ENCODE peak calls at places on chromosomes 2 and 18, in six cellular contexts. P is sigmoid colon, J is tibial artery, G is breast epithelium, O is neuronal stem cell, T is dorsolateral prefrontal cortex. N is an unnamed sample.

GRCh38 chr2:73104933-73105332 is 7.8 kb downstream of the RAB11FIP5 start:
- DNase-seq in T (no peak), G (no peak), O (no peak), P (no peak), J (peak), N (no peak)

GRCh38 chr2:219060821-219061791 is at the start of gene IHH:
- DNase-seq in G (no peak), J (no peak), T (no peak), O (no peak), P (no peak), N (no peak)

GRCh38 chr2:207082619-207083018 is 83.1 kb downstream of the KLF7 start:
- DNase-seq in T (no peak), O (no peak), G (no peak), P (no peak), J (no peak), N (no peak)

GRCh38 chr2:129929321-129930290 is 49.9 kb upstream of the RAB6C start:
- DNase-seq in O (no peak), J (no peak), G (no peak), P (no peak), T (peak), N (peak)

GRCh38 chr18:70139138-70139537 is 66.3 kb downstream of the RTTN start:
- DNase-seq in P (no peak), G (no peak), O (no peak), J (no peak), T (no peak), N (no peak)

GRCh38 chr18:56726906-56727305 is 75.7 kb downstream of the WDR7 start:
- DNase-seq in P (no peak), O (no peak), J (no peak), T (no peak), G (no peak), N (no peak)

GRCh38 chr2:175525975-175526374 is 344.5 kb upstream of the ATP5MC3 start:
- DNase-seq in P (no peak), G (no peak), T (no peak), J (no peak), O (no peak), N (no peak)

GRCh38 chr2:207139551-207139950 is 26.2 kb downstream of the KLF7 start:
- DNase-seq in T (no peak), G (no peak), J (no peak), O (no peak), P (no peak), N (no peak)

GRCh38 chr2:145413261-145413660 is 893.3 kb upstream of the ZEB2 start:
- DNase-seq in O (no peak), P (no peak), G (no peak), T (no peak), J (no peak), N (no peak)

GRCh38 chr2:73982140-73982617 is 2.5 kb upstream of the TET3 start:
- DNase-seq in O (no peak), J (peak), P (no peak), T (peak), G (no peak), N (no peak)

GRCh38 chr2:69948963-69949645 is 12.3 kb downstream of the ASPRV1 start:
- DNase-seq in J (no peak), T (no peak), O (no peak), P (no peak), G (no peak), N (no peak)

GRCh38 chr2:46329803-46330775 is 32.9 kb downstream of the EPAS1 start:
- DNase-seq in P (no peak), O (no peak), G (no peak), T (no peak), J (no peak), N (no peak)

GRCh38 chr2:151388011-151388410 is 21.7 kb upstream of the RIF1 start:
- DNase-seq in P (no peak), J (no peak), T (no peak), O (no peak), G (no peak), N (no peak)

GRCh38 chr18:23043803-23044376 is 91.4 kb upstream of the CABLES1 start:
- DNase-seq in T (no peak), J (no peak), O (no peak), P (no peak), G (no peak), N (no peak)

GRCh38 chr18:32422185-32422584 is 48.5 kb downstream of the GAREM1 start:
- DNase-seq in T (no peak), O (no peak), G (no peak), P (peak), J (no peak), N (no peak)

GRCh38 chr2:184041077-184041476 is 557.3 kb upstream of the ZNF804A start:
- DNase-seq in J (no peak), T (no peak), G (no peak), P (no peak), O (no peak), N (no peak)

GRCh38 chr18:43077510-43078290 is 37.8 kb downstream of the RIT2 start:
- DNase-seq in J (no peak), G (no peak), T (no peak), O (no peak), P (no peak), N (peak)

GRCh38 chr2:24621779-24622538 is 130.9 kb downstream of the NCOA1 start:
- DNase-seq in J (no peak), O (no peak), T (no peak), P (no peak), G (no peak), N (no peak)

GRCh38 chr2:231684314-231685223 is 23.8 kb upstream of the PTMA start:
- DNase-seq in O (no peak), J (no peak), G (no peak), P (peak), T (peak), N (peak)

GRCh38 chr2:231682546-231683291 is 25.6 kb upstream of the PTMA start:
- DNase-seq in O (no peak), J (no peak), T (no peak), P (no peak), G (no peak), N (no peak)

GRCh38 chr2:231683292-231683898 is 24.9 kb upstream of the PTMA start:
- DNase-seq in P (peak), O (no peak), G (no peak), J (no peak), T (no peak), N (peak)

GRCh38 chr2:231685349-231686191 is 22.8 kb upstream of the PTMA start:
- DNase-seq in J (no peak), T (peak), G (no peak), P (no peak), O (no peak), N (peak)

DNA sequence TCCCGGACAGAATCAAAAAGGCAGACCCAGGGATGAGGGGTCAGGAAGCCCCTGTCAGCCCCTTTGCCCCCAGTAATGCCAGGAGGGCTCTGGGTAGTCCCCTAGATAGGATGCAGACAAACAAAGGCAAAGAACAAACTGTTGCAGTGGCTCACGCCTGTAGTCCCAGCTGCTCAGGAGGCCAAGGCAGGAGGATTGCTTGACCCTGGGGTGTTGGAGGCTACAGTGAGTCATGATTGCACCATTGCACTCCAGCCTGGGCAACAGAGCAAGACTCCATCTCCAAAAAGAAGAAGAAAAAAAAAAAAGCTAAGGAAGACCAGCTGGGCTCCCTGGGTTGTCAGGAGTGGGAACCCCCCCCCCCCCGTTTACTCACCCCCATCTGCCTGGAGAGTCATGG is 24.4 kb upstream of the PTMA start:
- DNase-seq in G (no peak), T (no peak), J (no peak), O (no peak), P (no peak), N (no peak)
- H3K27ac ChIP-seq in G (no peak), T (peak), J (no peak), O (no peak), P (no peak), N (peak)

GRCh38 chr18:62369129-62369644 is 44.1 kb downstream of the TNFRSF11A start:
- DNase-seq in J (no peak), T (no peak), P (no peak), G (no peak), O (no peak), N (no peak)

GRCh38 chr18:62366992-62367391 is 41.9 kb downstream of the TNFRSF11A start:
- DNase-seq in J (no peak), O (no peak), T (no peak), P (no peak), G (no peak), N (no peak)

GRCh38 chr18:62365420-62365819 is 40.3 kb downstream of the TNFRSF11A start:
- DNase-seq in J (no peak), G (no peak), P (no peak), T (no peak), O (no peak), N (no peak)

GRCh38 chr18:62370386-62370785 is 45.3 kb downstream of the TNFRSF11A start:
- DNase-seq in T (no peak), G (no peak), O (no peak), P (no peak), J (no peak), N (no peak)

DNA sequence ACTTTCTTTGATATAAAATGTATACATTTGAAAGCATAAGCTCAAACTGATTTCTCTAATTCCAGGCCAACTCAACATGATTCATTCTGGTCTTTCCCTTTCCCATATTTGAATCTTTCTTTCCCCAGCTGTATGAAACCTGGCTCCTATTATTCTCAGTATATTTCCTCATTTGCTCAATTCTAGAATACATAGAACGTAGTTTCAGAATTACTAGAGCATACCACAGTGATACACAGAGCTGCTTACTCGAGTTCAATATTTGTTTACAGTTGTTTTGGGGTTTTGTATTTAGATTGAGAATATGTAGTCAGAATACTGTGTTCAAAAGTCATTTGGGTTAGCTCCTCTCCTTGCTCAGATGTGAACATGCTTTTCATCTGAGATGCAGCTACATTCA is 43.0 kb downstream of the TNFRSF11A start:
- DNase-seq in J (no peak), G (no peak), P (no peak), O (no peak), T (no peak), N (no peak)
- H3K27ac ChIP-seq in J (no peak), G (no peak), P (no peak), O (no peak), T (no peak), N (no peak)

DNA sequence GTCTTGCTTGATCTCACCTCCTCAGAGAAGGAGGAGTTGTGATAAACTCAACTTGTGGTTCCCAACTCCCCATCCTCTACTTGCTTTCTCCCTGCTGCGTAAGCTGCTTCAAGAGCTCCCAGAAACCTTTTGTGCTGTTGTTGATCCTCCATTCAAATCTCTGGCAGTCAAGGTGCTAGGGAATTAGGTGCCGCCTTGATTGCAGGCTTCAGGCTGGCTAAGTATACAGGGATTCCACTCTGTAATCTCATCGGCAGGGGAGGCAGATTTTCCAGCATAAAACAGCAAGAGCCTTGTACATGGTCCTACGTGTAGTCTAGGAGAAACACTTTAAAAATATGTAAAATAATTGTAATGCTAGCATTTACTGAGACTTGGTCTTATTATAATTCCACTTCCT is 116.2 kb upstream of the DDX18 start:
- DNase-seq in T (no peak), J (no peak), P (no peak), G (no peak), O (no peak), N (no peak)
- H3K27ac ChIP-seq in T (no peak), J (no peak), P (no peak), G (no peak), O (no peak), N (no peak)

GRCh38 chr2:9560628-9561027 is 5.0 kb upstream of the ADAM17 start:
- DNase-seq in J (no peak), O (no peak), T (no peak), G (no peak), P (no peak), N (no peak)

GRCh38 chr2:9554841-9555337 is 741 bp downstream of the ADAM17 start:
- DNase-seq in J (no peak), P (no peak), T (no peak), G (no peak), O (no peak), N (peak)

GRCh38 chr2:9555338-9556120 is at the start of gene ADAM17:
- DNase-seq in J (peak), P (peak), T (peak), O (peak), G (peak), N (peak)

GRCh38 chr2:9556121-9556869 is 665 bp upstream of the ADAM17 start:
- DNase-seq in T (no peak), G (no peak), J (no peak), P (no peak), O (no peak), N (no peak)

DNA sequence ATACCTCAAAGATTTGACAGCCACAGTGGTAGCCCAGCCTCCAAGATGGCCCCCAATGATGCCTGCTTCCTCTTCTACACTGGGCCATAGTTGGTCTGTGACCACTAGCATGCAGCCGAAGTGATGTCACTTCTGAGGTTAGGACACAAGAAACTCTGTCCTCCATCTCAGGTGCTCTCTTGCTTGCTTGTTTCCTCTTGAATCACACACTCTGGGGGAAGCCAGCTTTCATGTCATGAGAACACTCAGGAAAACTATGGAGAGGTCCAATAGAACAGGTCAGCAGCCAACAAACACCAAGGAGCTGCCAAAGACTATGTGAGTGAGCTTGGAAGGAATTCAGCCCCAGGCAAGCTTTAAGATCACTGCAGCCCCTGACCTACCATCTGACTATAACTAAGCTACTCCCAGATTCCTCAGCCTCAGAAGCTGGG is 3.3 kb upstream of the ADAM17 start:
- DNase-seq in G (no peak), T (no peak), O (no peak), P (no peak), J (peak), N (no peak)
- H3K27ac ChIP-seq in G (peak), T (peak), O (no peak), P (peak), J (peak), N (no peak)

GRCh38 chr2:62116983-62117382 is 78.9 kb upstream of the B3GNT2 start:
- DNase-seq in G (no peak), J (no peak), P (no peak), O (no peak), T (no peak), N (no peak)

GRCh38 chr2:62114564-62114963 is 81.4 kb upstream of the B3GNT2 start:
- DNase-seq in J (no peak), P (peak), T (no peak), G (no peak), O (no peak), N (no peak)

GRCh38 chr2:62118160-62118559 is 77.8 kb upstream of the B3GNT2 start:
- DNase-seq in J (no peak), T (no peak), G (no peak), P (no peak), O (no peak), N (peak)

DNA sequence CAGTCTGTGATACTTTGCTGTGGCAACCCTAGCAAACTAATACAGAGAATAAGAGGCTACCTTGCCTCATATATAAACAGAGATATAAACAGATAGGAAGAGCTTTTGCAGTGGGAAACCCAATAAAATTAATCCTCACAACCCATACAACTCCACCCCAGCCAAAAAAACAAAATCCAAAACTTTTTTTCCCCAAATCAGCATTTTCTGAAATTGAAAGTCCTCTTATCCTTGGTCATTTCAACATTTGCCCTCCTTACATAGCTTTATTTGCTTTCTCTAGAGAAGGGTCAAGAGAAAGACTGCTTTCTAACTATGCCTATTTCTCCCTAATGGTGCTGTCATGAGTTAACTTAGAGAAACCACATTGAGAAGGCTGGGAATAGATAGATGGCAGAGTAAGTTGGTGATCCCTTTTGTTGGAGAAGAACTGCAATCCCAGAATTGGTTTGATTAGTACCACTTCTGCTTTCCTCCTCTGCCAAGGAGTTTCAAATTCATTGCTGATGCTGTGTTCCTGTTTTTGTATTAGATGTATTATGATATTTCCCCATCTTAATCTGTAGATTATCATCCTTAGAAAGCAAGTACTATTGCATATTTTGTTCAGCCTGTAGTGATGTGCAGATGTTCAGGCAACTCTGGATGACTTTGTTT is 76.5 kb upstream of the B3GNT2 start:
- DNase-seq in P (no peak), G (no peak), J (no peak), T (no peak), O (no peak), N (no peak)
- H3K27ac ChIP-seq in P (no peak), G (no peak), J (no peak), T (no peak), O (no peak), N (no peak)

N was measured in caudate nucleus.